ENCODE peak calls at places on chromosomes 13 and 19, in nine cellular contexts. One of them, this sample, is unnamed.
A peak's percentile ranks its signal among the peaks of the same experiment; 100 is the strongest.

GRCh38 chr13:65926750-65927171 is 1303.4 kb downstream of the PCDH9 start:
- DNase-seq in non-pigmented ciliary epithelial cell: no peak
- DNase-seq in heart left ventricle: peak; percentile 13
- DNase-seq in activated CD4-positive, CD25-positive, alpha-beta regulatory T cell: no peak
- DNase-seq in H7: peak; percentile 6
- DNase-seq in hepatic stellate cell: no peak
- DNase-seq in MCF 10A: no peak
- DNase-seq in stimulated activated CD8-positive, alpha-beta memory T cell treated with anti-CD3 and anti-CD28 coated beads, Interleukin-15, amount 100 ng/mL, for 24 hours: no peak
- DNase-seq in thoracic aorta: no peak
- DNase-seq in this sample: no peak

GRCh38 chr19:53182202-53182601 is 11.0 kb downstream of the ZNF665 start:
- DNase-seq in non-pigmented ciliary epithelial cell: peak; percentile 76
- DNase-seq in heart left ventricle: no peak
- DNase-seq in activated CD4-positive, CD25-positive, alpha-beta regulatory T cell: no peak
- DNase-seq in H7: no peak
- DNase-seq in hepatic stellate cell: no peak
- DNase-seq in MCF 10A: no peak
- DNase-seq in stimulated activated CD8-positive, alpha-beta memory T cell treated with anti-CD3 and anti-CD28 coated beads, Interleukin-15, amount 100 ng/mL, for 24 hours: no peak
- DNase-seq in thoracic aorta: no peak
- DNase-seq in this sample: no peak

GRCh38 chr13:75440100-75440499 is 41.9 kb downstream of the TBC1D4 start:
- DNase-seq in non-pigmented ciliary epithelial cell: no peak
- DNase-seq in heart left ventricle: no peak
- DNase-seq in activated CD4-positive, CD25-positive, alpha-beta regulatory T cell: no peak
- DNase-seq in H7: no peak
- DNase-seq in hepatic stellate cell: no peak
- DNase-seq in MCF 10A: no peak
- DNase-seq in stimulated activated CD8-positive, alpha-beta memory T cell treated with anti-CD3 and anti-CD28 coated beads, Interleukin-15, amount 100 ng/mL, for 24 hours: no peak
- DNase-seq in thoracic aorta: no peak
- DNase-seq in this sample: no peak

GRCh38 chr13:27772651-27773425 is 19.4 kb upstream of the GSX1 start:
- DNase-seq in non-pigmented ciliary epithelial cell: no peak
- DNase-seq in heart left ventricle: no peak
- DNase-seq in activated CD4-positive, CD25-positive, alpha-beta regulatory T cell: no peak
- DNase-seq in H7: no peak
- DNase-seq in hepatic stellate cell: no peak
- DNase-seq in MCF 10A: no peak
- DNase-seq in stimulated activated CD8-positive, alpha-beta memory T cell treated with anti-CD3 and anti-CD28 coated beads, Interleukin-15, amount 100 ng/mL, for 24 hours: no peak
- DNase-seq in thoracic aorta: no peak
- DNase-seq in this sample: no peak

GRCh38 chr13:110616103-110617101 is 1.1 kb downstream of the NAXD start:
- DNase-seq in non-pigmented ciliary epithelial cell: no peak
- DNase-seq in heart left ventricle: no peak
- DNase-seq in activated CD4-positive, CD25-positive, alpha-beta regulatory T cell: peak; percentile 9
- DNase-seq in H7: peak; percentile 53
- DNase-seq in hepatic stellate cell: peak; percentile 73
- DNase-seq in MCF 10A: peak; percentile 74
- DNase-seq in stimulated activated CD8-positive, alpha-beta memory T cell treated with anti-CD3 and anti-CD28 coated beads, Interleukin-15, amount 100 ng/mL, for 24 hours: no peak
- DNase-seq in thoracic aorta: peak; percentile 30
- DNase-seq in this sample: peak; percentile 21

GRCh38 chr13:111602874-111603273 is 282.4 kb downstream of the TEX29 start:
- DNase-seq in non-pigmented ciliary epithelial cell: no peak
- DNase-seq in heart left ventricle: no peak
- DNase-seq in activated CD4-positive, CD25-positive, alpha-beta regulatory T cell: no peak
- DNase-seq in H7: no peak
- DNase-seq in hepatic stellate cell: no peak
- DNase-seq in MCF 10A: no peak
- DNase-seq in stimulated activated CD8-positive, alpha-beta memory T cell treated with anti-CD3 and anti-CD28 coated beads, Interleukin-15, amount 100 ng/mL, for 24 hours: no peak
- DNase-seq in thoracic aorta: no peak
- DNase-seq in this sample: peak; percentile 72

GRCh38 chr19:519449-519865 is 12.1 kb upstream of the CDC34 start:
- DNase-seq in non-pigmented ciliary epithelial cell: no peak
- DNase-seq in heart left ventricle: no peak
- DNase-seq in activated CD4-positive, CD25-positive, alpha-beta regulatory T cell: no peak
- DNase-seq in H7: peak; percentile 65
- DNase-seq in hepatic stellate cell: no peak
- DNase-seq in MCF 10A: no peak
- DNase-seq in stimulated activated CD8-positive, alpha-beta memory T cell treated with anti-CD3 and anti-CD28 coated beads, Interleukin-15, amount 100 ng/mL, for 24 hours: no peak
- DNase-seq in thoracic aorta: no peak
- DNase-seq in this sample: no peak

GRCh38 chr13:66111628-66112027 is 1118.5 kb downstream of the PCDH9 start:
- DNase-seq in non-pigmented ciliary epithelial cell: no peak
- DNase-seq in heart left ventricle: no peak
- DNase-seq in activated CD4-positive, CD25-positive, alpha-beta regulatory T cell: no peak
- DNase-seq in H7: peak; percentile 3
- DNase-seq in hepatic stellate cell: no peak
- DNase-seq in MCF 10A: no peak
- DNase-seq in stimulated activated CD8-positive, alpha-beta memory T cell treated with anti-CD3 and anti-CD28 coated beads, Interleukin-15, amount 100 ng/mL, for 24 hours: no peak
- DNase-seq in thoracic aorta: no peak
- DNase-seq in this sample: no peak

GRCh38 chr19:49057636-49058234 is at the start of gene CGB7:
- DNase-seq in non-pigmented ciliary epithelial cell: no peak
- DNase-seq in heart left ventricle: peak; percentile 74
- DNase-seq in activated CD4-positive, CD25-positive, alpha-beta regulatory T cell: no peak
- DNase-seq in H7: peak; percentile 95
- DNase-seq in hepatic stellate cell: peak; percentile 91
- DNase-seq in MCF 10A: peak; percentile 76
- DNase-seq in stimulated activated CD8-positive, alpha-beta memory T cell treated with anti-CD3 and anti-CD28 coated beads, Interleukin-15, amount 100 ng/mL, for 24 hours: no peak
- DNase-seq in thoracic aorta: peak; percentile 22
- DNase-seq in this sample: peak; percentile 95

GRCh38 chr13:95676775-95677563 is at the start of gene DNAJC3:
- DNase-seq in non-pigmented ciliary epithelial cell: peak; percentile 83
- DNase-seq in heart left ventricle: peak; percentile 98
- DNase-seq in activated CD4-positive, CD25-positive, alpha-beta regulatory T cell: peak; percentile 94
- DNase-seq in H7: peak; percentile 98
- DNase-seq in hepatic stellate cell: peak; percentile 98
- DNase-seq in MCF 10A: peak; percentile 99
- DNase-seq in stimulated activated CD8-positive, alpha-beta memory T cell treated with anti-CD3 and anti-CD28 coated beads, Interleukin-15, amount 100 ng/mL, for 24 hours: peak; percentile 91
- DNase-seq in thoracic aorta: peak; percentile 91
- DNase-seq in this sample: peak; percentile 100

GRCh38 chr13:112588490-112589297 is 741 bp upstream of the TUBGCP3 start:
- DNase-seq in non-pigmented ciliary epithelial cell: no peak
- DNase-seq in heart left ventricle: no peak
- DNase-seq in activated CD4-positive, CD25-positive, alpha-beta regulatory T cell: no peak
- DNase-seq in H7: peak; percentile 65
- DNase-seq in hepatic stellate cell: no peak
- DNase-seq in MCF 10A: no peak
- DNase-seq in stimulated activated CD8-positive, alpha-beta memory T cell treated with anti-CD3 and anti-CD28 coated beads, Interleukin-15, amount 100 ng/mL, for 24 hours: no peak
- DNase-seq in thoracic aorta: no peak
- DNase-seq in this sample: no peak

GRCh38 chr13:37039908-37040307 is 19.6 kb downstream of the SUPT20H start:
- DNase-seq in non-pigmented ciliary epithelial cell: no peak
- DNase-seq in heart left ventricle: no peak
- DNase-seq in activated CD4-positive, CD25-positive, alpha-beta regulatory T cell: no peak
- DNase-seq in H7: no peak
- DNase-seq in hepatic stellate cell: no peak
- DNase-seq in MCF 10A: no peak
- DNase-seq in stimulated activated CD8-positive, alpha-beta memory T cell treated with anti-CD3 and anti-CD28 coated beads, Interleukin-15, amount 100 ng/mL, for 24 hours: no peak
- DNase-seq in thoracic aorta: no peak
- DNase-seq in this sample: no peak

GRCh38 chr19:48994035-48994386 is 324 bp downstream of the RUVBL2 start:
- DNase-seq in non-pigmented ciliary epithelial cell: no peak
- DNase-seq in heart left ventricle: no peak
- DNase-seq in activated CD4-positive, CD25-positive, alpha-beta regulatory T cell: no peak
- DNase-seq in H7: no peak
- DNase-seq in hepatic stellate cell: no peak
- DNase-seq in MCF 10A: no peak
- DNase-seq in stimulated activated CD8-positive, alpha-beta memory T cell treated with anti-CD3 and anti-CD28 coated beads, Interleukin-15, amount 100 ng/mL, for 24 hours: no peak
- DNase-seq in thoracic aorta: no peak
- DNase-seq in this sample: no peak

GRCh38 chr19:41303941-41304340 is 6.0 kb upstream of the CCDC97 start:
- DNase-seq in non-pigmented ciliary epithelial cell: no peak
- DNase-seq in heart left ventricle: no peak
- DNase-seq in activated CD4-positive, CD25-positive, alpha-beta regulatory T cell: no peak
- DNase-seq in H7: no peak
- DNase-seq in hepatic stellate cell: no peak
- DNase-seq in MCF 10A: no peak
- DNase-seq in stimulated activated CD8-positive, alpha-beta memory T cell treated with anti-CD3 and anti-CD28 coated beads, Interleukin-15, amount 100 ng/mL, for 24 hours: no peak
- DNase-seq in thoracic aorta: no peak
- DNase-seq in this sample: no peak

This sample was measured in lower leg skin.